ENCODE peak calls at places on chromosome 21, in eight cellular contexts. A, M, I, J, F, U, D and Q are unnamed samples.

GRCh38 chr21:25956993-25957714 is 213.4 kb downstream of the APP start:
- DNase-seq in F (no peak), U (no peak), A (peak), M (no peak), I (no peak), J (peak), D (no peak), Q (no peak)

GRCh38 chr21:46122241-46122671 is 24.3 kb downstream of the COL6A2 start:
- DNase-seq in J (peak), A (peak), U (no peak), F (no peak), M (no peak), D (no peak), I (no peak), Q (no peak)

GRCh38 chr21:33761104-33762036 is 119.1 kb downstream of the ITSN1 start:
- DNase-seq in D (no peak), U (no peak), M (peak), A (peak), J (peak), I (peak), F (no peak), Q (peak)

GRCh38 chr21:42397291-42398129 is 1.7 kb upstream of the TMPRSS3 start:
- DNase-seq in U (no peak), I (no peak), D (no peak), A (no peak), F (no peak), J (no peak), M (no peak), Q (no peak)

GRCh38 chr21:31801551-31802234 is 69.8 kb upstream of the SCAF4 start:
- DNase-seq in D (no peak), A (no peak), J (no peak), F (no peak), M (no peak), U (no peak), I (peak), Q (no peak)

GRCh38 chr21:37006521-37007291 is at the start of gene RIPPLY3:
- DNase-seq in A (no peak), M (no peak), F (no peak), U (peak), J (no peak), D (no peak), I (peak), Q (no peak)

GRCh38 chr21:39483917-39484316 is 32.1 kb downstream of the SH3BGR start:
- DNase-seq in M (no peak), U (no peak), D (no peak), F (no peak), J (peak), I (no peak), A (no peak), Q (no peak)

GRCh38 chr21:30463713-30464112 is 16.5 kb downstream of the KRTAP19-1 start:
- DNase-seq in F (no peak), D (no peak), M (no peak), A (peak), U (no peak), J (peak), I (no peak), Q (no peak)

GRCh38 chr21:46660505-46660904 is 25.0 kb downstream of the PRMT2 start:
- DNase-seq in F (no peak), I (no peak), A (no peak), J (no peak), D (no peak), U (no peak), M (no peak), Q (no peak)

GRCh38 chr21:15754640-15755039 is 24.9 kb downstream of the USP25 start:
- DNase-seq in U (no peak), F (no peak), I (no peak), A (peak), J (peak), M (no peak), D (no peak), Q (no peak)

GRCh38 chr21:37257526-37257966 is 9.6 kb downstream of the VPS26C start:
- DNase-seq in F (no peak), I (no peak), D (peak), U (peak), J (peak), A (no peak), M (peak), Q (no peak)

GRCh38 chr21:34950980-34951379 is 98.1 kb downstream of the RUNX1 start:
- DNase-seq in A (no peak), F (no peak), D (no peak), I (no peak), J (no peak), U (no peak), M (no peak), Q (no peak)

GRCh38 chr21:39384674-39385298 is 35.9 kb upstream of the HMGN1 start:
- DNase-seq in I (no peak), J (peak), F (no peak), M (peak), A (peak), D (no peak), U (no peak), Q (no peak)